ENCODE peak calls at places on chromosomes 7 and 10, in eight cellular contexts. L, I, E, Q, P, D, K and Y are unnamed samples.

GRCh38 chr10:78507761-78508160 is 474.1 kb downstream of the RPS24 start:
- DNase-seq in E (no peak), I (no peak), L (no peak), D (no peak), Q (no peak), P (no peak), K (no peak), Y (no peak)

GRCh38 chr10:78025685-78026364 is 3.5 kb downstream of the POLR3A start:
- DNase-seq in I (no peak), P (no peak), D (no peak), E (peak; percentile 57), K (no peak), L (no peak), Q (no peak), Y (peak; percentile 69)

GRCh38 chr7:45890902-45891461 is 2.7 kb downstream of the IGFBP1 start:
- DNase-seq in Q (no peak), L (peak; percentile 41), K (peak; percentile 3), P (no peak), E (peak; percentile 57), D (peak; percentile 44), I (no peak), Y (peak; percentile 57)

GRCh38 chr7:77415822-77416620 is at the start of gene GSAP:
- DNase-seq in E (peak; percentile 19), P (peak; percentile 57), D (no peak), K (no peak), L (no peak), I (no peak), Q (no peak), Y (peak; percentile 53)

GRCh38 chr7:50826371-50827172 is 43.9 kb upstream of the GRB10 start:
- DNase-seq in I (no peak), D (no peak), P (no peak), L (peak; percentile 24), Q (peak; percentile 20), K (peak; percentile 91), E (peak; percentile 99), Y (peak; percentile 96)

GRCh38 chr7:36657031-36657660 is 67.1 kb downstream of the AOAH start:
- DNase-seq in P (no peak), L (no peak), I (no peak), D (no peak), E (no peak), K (peak; percentile 36), Q (no peak), Y (no peak)

GRCh38 chr7:131483586-131483985 is 72.8 kb downstream of the PODXL start:
- DNase-seq in D (no peak), K (no peak), P (no peak), Q (no peak), E (no peak), L (no peak), I (no peak), Y (no peak)

GRCh38 chr7:159104188-159105030 is 40.3 kb downstream of the VIPR2 start:
- DNase-seq in Q (no peak), E (no peak), D (no peak), I (no peak), L (no peak), P (peak; percentile 5), K (no peak), Y (no peak)

GRCh38 chr10:90740265-90740664 is 117.6 kb downstream of the HTR7 start:
- DNase-seq in E (no peak), D (no peak), P (no peak), K (no peak), Q (no peak), L (no peak), I (no peak), Y (no peak)

GRCh38 chr7:15821484-15822122 is 135.1 kb upstream of the MEOX2 start:
- DNase-seq in D (no peak), P (no peak), I (no peak), E (no peak), L (no peak), Q (no peak), K (no peak), Y (peak; percentile 34)

GRCh38 chr7:54545241-54545563 is 3.0 kb downstream of the VSTM2A start:
- DNase-seq in D (no peak), Q (no peak), E (no peak), K (no peak), L (no peak), P (no peak), I (no peak), Y (no peak)

GRCh38 chr10:89502556-89502955 is 32.8 kb downstream of the SLC16A12 start:
- DNase-seq in K (no peak), E (no peak), Q (peak; percentile 88), D (no peak), L (no peak), I (no peak), P (no peak), Y (peak; percentile 70)

GRCh38 chr7:116512524-116513188 is 12.2 kb upstream of the CAV1 start:
- DNase-seq in E (peak; percentile 79), D (no peak), Q (no peak), K (no peak), I (no peak), L (no peak), P (no peak), Y (peak; percentile 76)